ENCODE peak calls at places on chromosome 14, in six cellular contexts. One of them, this sample, is unnamed. For H3K4me1, the result is how much of the 10 kb centered on the place peaks cover.

GRCh38 chr14:79549515-79549914 is 661.8 kb downstream of the DIO2 start:
- DNase-seq in lung: no peak
- DNase-seq in H9: no peak
- DNase-seq in tibial artery: no peak
- DNase-seq in fibroblast of lung: peak
- DNase-seq in hepatocyte: no peak
- DNase-seq in this sample: no peak

GRCh38 chr14:31718985-31719384 is 157.8 kb downstream of the NUBPL start:
- DNase-seq in lung: no peak
- DNase-seq in H9: no peak
- DNase-seq in tibial artery: no peak
- DNase-seq in fibroblast of lung: no peak
- DNase-seq in hepatocyte: no peak
- DNase-seq in this sample: no peak

GRCh38 chr14:77097006-77097688 is 911 bp upstream of the CIPC start:
- DNase-seq in lung: no peak
- DNase-seq in H9: no peak
- DNase-seq in tibial artery: no peak
- DNase-seq in fibroblast of lung: peak
- DNase-seq in hepatocyte: no peak
- DNase-seq in this sample: no peak

GRCh38 chr14:103607822-103608221 is 21.2 kb upstream of the KLC1 start:
- DNase-seq in lung: no peak
- DNase-seq in H9: no peak
- DNase-seq in tibial artery: no peak
- DNase-seq in fibroblast of lung: no peak
- DNase-seq in hepatocyte: no peak
- DNase-seq in this sample: no peak

GRCh38 chr14:102822311-102822863 is 45.1 kb downstream of the TRAF3 start:
- DNase-seq in lung: no peak
- DNase-seq in H9: no peak
- DNase-seq in tibial artery: no peak
- DNase-seq in fibroblast of lung: no peak
- DNase-seq in hepatocyte: no peak
- DNase-seq in this sample: no peak

GRCh38 chr14:35877276-35877675 is 51.1 kb downstream of the BRMS1L start:
- DNase-seq in lung: no peak
- DNase-seq in H9: no peak
- DNase-seq in tibial artery: no peak
- DNase-seq in fibroblast of lung: peak
- DNase-seq in hepatocyte: peak
- DNase-seq in this sample: no peak

GRCh38 chr14:21069388-21070082 is 569 bp upstream of the ARHGEF40 start:
- DNase-seq in lung: no peak
- DNase-seq in H9: peak
- DNase-seq in tibial artery: no peak
- DNase-seq in fibroblast of lung: peak
- DNase-seq in hepatocyte: peak
- DNase-seq in this sample: no peak

GRCh38 chr14:22602853-22603252 is 4.8 kb downstream of the ABHD4 start:
- DNase-seq in lung: no peak
- DNase-seq in H9: no peak
- DNase-seq in tibial artery: no peak
- DNase-seq in fibroblast of lung: no peak
- DNase-seq in hepatocyte: no peak
- DNase-seq in this sample: no peak

GRCh38 chr14:41607119-41607785 is 576 bp downstream of the LRFN5 start:
- DNase-seq in lung: no peak
- DNase-seq in H9: no peak
- DNase-seq in tibial artery: no peak
- DNase-seq in fibroblast of lung: peak
- DNase-seq in hepatocyte: peak
- DNase-seq in this sample: no peak

GRCh38 chr14:31059152-31059924 is 33.2 kb upstream of the STRN3 start:
- DNase-seq in lung: peak
- DNase-seq in H9: no peak
- DNase-seq in tibial artery: no peak
- DNase-seq in fibroblast of lung: peak
- DNase-seq in hepatocyte: peak
- DNase-seq in this sample: peak

GRCh38 chr14:89418976-89419375 is 1.9 kb upstream of the FOXN3 start:
- DNase-seq in lung: no peak
- DNase-seq in H9: no peak
- DNase-seq in tibial artery: no peak
- DNase-seq in fibroblast of lung: no peak
- DNase-seq in hepatocyte: no peak
- DNase-seq in this sample: no peak

GRCh38 chr14:68730811-68731425 is 61.9 kb downstream of the ZFP36L1 start:
- DNase-seq in lung: no peak
- DNase-seq in H9: peak
- DNase-seq in tibial artery: no peak
- DNase-seq in fibroblast of lung: no peak
- DNase-seq in hepatocyte: no peak
- DNase-seq in this sample: no peak

GRCh38 chr14:20469890-20470858 is 968 bp downstream of the PNP start:
- DNase-seq in lung: peak
- DNase-seq in H9: peak
- DNase-seq in tibial artery: peak
- DNase-seq in fibroblast of lung: peak
- DNase-seq in hepatocyte: peak
- DNase-seq in this sample: peak

GRCh38 chr14:61560323-61560722 is 135.0 kb upstream of the HIF1A start:
- DNase-seq in lung: no peak
- DNase-seq in H9: no peak
- DNase-seq in tibial artery: no peak
- DNase-seq in fibroblast of lung: no peak
- DNase-seq in hepatocyte: peak
- DNase-seq in this sample: no peak

GRCh38 chr14:78345346-78345745 is 175.2 kb downstream of the NRXN3 start:
- DNase-seq in lung: no peak
- DNase-seq in H9: no peak
- DNase-seq in tibial artery: no peak
- DNase-seq in fibroblast of lung: no peak
- DNase-seq in hepatocyte: no peak
- DNase-seq in this sample: no peak

GRCh38 chr14:77158175-77158908 is 16.8 kb upstream of the ZDHHC22 start:
- DNase-seq in lung: no peak
- DNase-seq in H9: peak
- DNase-seq in tibial artery: no peak
- DNase-seq in fibroblast of lung: peak
- DNase-seq in hepatocyte: peak
- DNase-seq in this sample: no peak

GRCh38 chr14:81519200-81519998 is 14.3 kb downstream of the SEL1L start:
- DNase-seq in lung: no peak
- DNase-seq in H9: no peak
- DNase-seq in tibial artery: no peak
- DNase-seq in fibroblast of lung: no peak
- DNase-seq in hepatocyte: no peak
- DNase-seq in this sample: no peak

GRCh38 chr14:31902002-31902401 is 175.1 kb upstream of the ARHGAP5 start:
- DNase-seq in lung: no peak
- DNase-seq in H9: no peak
- DNase-seq in tibial artery: no peak
- DNase-seq in fibroblast of lung: no peak
- DNase-seq in hepatocyte: peak
- DNase-seq in this sample: no peak

GRCh38 chr14:68295316-68295816 is 475.8 kb downstream of the RAD51B start:
- DNase-seq in lung: no peak
- DNase-seq in H9: peak
- DNase-seq in tibial artery: no peak
- DNase-seq in fibroblast of lung: no peak
- DNase-seq in hepatocyte: peak
- DNase-seq in this sample: no peak

GRCh38 chr14:73696466-73697390 is 17.5 kb downstream of the PNMA1 start:
- DNase-seq in lung: no peak
- DNase-seq in H9: no peak
- DNase-seq in tibial artery: no peak
- DNase-seq in fibroblast of lung: peak
- DNase-seq in hepatocyte: no peak
- DNase-seq in this sample: no peak

GRCh38 chr14:35553808-35554207 is 19.8 kb downstream of the INSM2 start:
- DNase-seq in lung: no peak
- DNase-seq in H9: no peak
- DNase-seq in tibial artery: no peak
- DNase-seq in fibroblast of lung: peak
- DNase-seq in hepatocyte: no peak
- DNase-seq in this sample: no peak

GRCh38 chr14:101721951-101722661 is 39.4 kb upstream of the PPP2R5C start:
- DNase-seq in lung: peak
- DNase-seq in H9: peak
- DNase-seq in tibial artery: no peak
- DNase-seq in fibroblast of lung: peak
- DNase-seq in hepatocyte: no peak
- DNase-seq in this sample: no peak

DNA sequence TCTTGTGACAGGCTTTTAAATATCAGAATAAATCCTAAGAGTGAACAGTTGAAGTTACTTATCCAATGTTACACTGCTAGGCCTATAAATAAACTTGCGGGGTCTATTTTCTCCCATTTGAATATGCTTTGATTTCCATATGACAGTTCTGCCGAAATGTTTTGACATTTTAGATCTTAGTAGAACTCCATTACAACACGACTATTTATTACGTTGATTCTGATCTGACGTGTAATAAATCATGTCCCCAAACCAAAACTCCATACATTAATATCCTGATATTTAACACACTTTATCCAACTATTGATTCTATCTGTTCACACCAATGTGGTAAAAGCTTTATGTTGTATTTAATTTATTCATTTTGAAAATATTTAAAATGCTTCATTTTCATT is 16.1 kb upstream of the NEMF start:
- DNase-seq in lung: no peak
- DNase-seq in H9: no peak
- DNase-seq in tibial artery: no peak
- DNase-seq in fibroblast of lung: no peak
- DNase-seq in hepatocyte: no peak
- DNase-seq in this sample: no peak
- H3K27ac ChIP-seq in lung: no peak
- H3K27ac ChIP-seq in H9: no peak
- H3K27ac ChIP-seq in tibial artery: peak
- H3K27ac ChIP-seq in fibroblast of lung: peak
- H3K27ac ChIP-seq in hepatocyte: peak
- H3K27ac ChIP-seq in this sample: peak

GRCh38 chr14:99241314-99242035 is 30.5 kb downstream of the BCL11B start:
- DNase-seq in lung: no peak
- DNase-seq in H9: no peak
- DNase-seq in tibial artery: no peak
- DNase-seq in fibroblast of lung: no peak
- DNase-seq in hepatocyte: no peak
- DNase-seq in this sample: no peak
- H3K4me1 ChIP-seq in lung: under half
- H3K4me1 ChIP-seq in H9: under half
- H3K4me1 ChIP-seq in tibial artery: under half
- H3K4me1 ChIP-seq in fibroblast of lung: under half
- H3K4me1 ChIP-seq in hepatocyte: under half
- H3K4me1 ChIP-seq in this sample: under half

GRCh38 chr14:100077441-100077840 is 12.2 kb downstream of the EVL start:
- DNase-seq in lung: no peak
- DNase-seq in H9: no peak
- DNase-seq in tibial artery: no peak
- DNase-seq in fibroblast of lung: no peak
- DNase-seq in hepatocyte: no peak
- DNase-seq in this sample: no peak

GRCh38 chr14:100080206-100080605 is 15.0 kb downstream of the EVL start:
- DNase-seq in lung: no peak
- DNase-seq in H9: no peak
- DNase-seq in tibial artery: no peak
- DNase-seq in fibroblast of lung: no peak
- DNase-seq in hepatocyte: no peak
- DNase-seq in this sample: no peak

GRCh38 chr14:100078216-100078780 is 13.1 kb downstream of the EVL start:
- DNase-seq in lung: no peak
- DNase-seq in H9: no peak
- DNase-seq in tibial artery: no peak
- DNase-seq in fibroblast of lung: no peak
- DNase-seq in hepatocyte: no peak
- DNase-seq in this sample: no peak

GRCh38 chr14:100079606-100080005 is 14.4 kb downstream of the EVL start:
- DNase-seq in lung: no peak
- DNase-seq in H9: no peak
- DNase-seq in tibial artery: no peak
- DNase-seq in fibroblast of lung: no peak
- DNase-seq in hepatocyte: no peak
- DNase-seq in this sample: no peak

DNA sequence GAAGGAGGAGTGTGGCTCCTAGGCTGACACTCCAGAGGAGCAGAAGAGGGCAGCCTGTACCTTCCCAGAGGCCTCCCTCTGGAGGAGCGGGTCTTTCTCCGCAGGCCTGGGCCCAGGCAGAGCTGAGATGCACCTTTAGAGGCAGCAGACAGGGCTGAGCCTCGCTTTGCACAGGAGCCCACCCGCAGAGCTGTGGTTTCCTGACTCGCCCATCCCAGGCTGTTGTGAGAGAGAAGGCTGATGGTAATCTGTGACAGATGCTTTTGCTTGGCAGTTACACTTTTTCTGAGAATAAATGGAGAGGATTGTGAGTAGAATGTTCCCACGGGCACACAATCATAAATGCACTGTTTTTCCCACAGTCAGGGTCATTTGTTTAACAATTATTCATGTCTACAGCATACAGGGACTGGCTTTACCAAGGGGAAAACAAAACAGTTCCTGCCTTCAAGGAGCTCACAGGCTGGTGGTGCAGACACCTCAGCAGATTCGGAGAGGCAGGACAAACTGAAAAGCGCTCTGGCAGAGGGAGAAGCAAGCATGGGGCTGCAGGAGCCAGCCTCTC is 13.9 kb downstream of the EVL start:
- DNase-seq in lung: no peak
- DNase-seq in H9: peak
- DNase-seq in tibial artery: no peak
- DNase-seq in fibroblast of lung: peak
- DNase-seq in hepatocyte: peak
- DNase-seq in this sample: no peak
- H3K27ac ChIP-seq in lung: peak
- H3K27ac ChIP-seq in H9: no peak
- H3K27ac ChIP-seq in tibial artery: no peak
- H3K27ac ChIP-seq in fibroblast of lung: no peak
- H3K27ac ChIP-seq in hepatocyte: peak
- H3K27ac ChIP-seq in this sample: no peak

DNA sequence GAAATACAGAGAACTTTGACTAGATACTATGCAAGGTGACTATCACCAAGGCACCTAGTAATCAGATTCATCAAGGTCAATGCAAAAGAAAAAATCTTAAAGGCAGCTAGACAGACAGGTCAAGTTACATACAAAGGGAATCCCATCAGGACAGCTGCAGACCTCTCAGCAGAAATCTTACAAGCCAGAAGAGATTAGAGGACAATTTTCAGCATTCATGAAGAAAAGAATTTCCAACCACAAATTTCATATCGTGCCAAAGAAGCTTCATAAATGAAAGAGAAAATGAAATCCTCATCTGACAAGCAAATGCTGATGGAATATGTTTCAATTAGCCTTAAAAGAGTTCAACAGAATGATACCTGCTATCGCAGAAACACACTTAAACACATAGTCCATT is 913.7 kb downstream of the RPS29 start:
- DNase-seq in lung: no peak
- DNase-seq in H9: no peak
- DNase-seq in tibial artery: no peak
- DNase-seq in fibroblast of lung: no peak
- DNase-seq in hepatocyte: no peak
- DNase-seq in this sample: no peak
- H3K4me1 ChIP-seq in lung: under half
- H3K4me1 ChIP-seq in H9: under half
- H3K4me1 ChIP-seq in tibial artery: under half
- H3K4me1 ChIP-seq in fibroblast of lung: under half
- H3K4me1 ChIP-seq in hepatocyte: under half
- H3K4me1 ChIP-seq in this sample: under half